ENCODE peak calls at places on chromosomes 12 and 14, in seven cellular contexts. One of them, this sample, is unnamed. For H3K4me1, the result is how much of the 10 kb centered on the place peaks cover.

GRCh38 chr12:15044461-15044860 is 71.6 kb downstream of the PDE6H start:
- DNase-seq in mesenchymal stem cell: peak
- DNase-seq in CD4-positive, CD25-positive, alpha-beta regulatory T cell: no peak
- DNase-seq in IMR-90: no peak
- DNase-seq in CD8-positive, alpha-beta T cell: no peak
- DNase-seq in psoas muscle: no peak
- DNase-seq in Karpas-422: no peak
- DNase-seq in this sample: no peak

GRCh38 chr12:119715268-119715620 is 47.3 kb downstream of the PRKAB1 start:
- DNase-seq in mesenchymal stem cell: peak
- DNase-seq in CD4-positive, CD25-positive, alpha-beta regulatory T cell: no peak
- DNase-seq in IMR-90: peak
- DNase-seq in CD8-positive, alpha-beta T cell: no peak
- DNase-seq in psoas muscle: no peak
- DNase-seq in Karpas-422: no peak
- DNase-seq in this sample: no peak

GRCh38 chr14:98728024-98728423 is 544.0 kb downstream of the BCL11B start:
- DNase-seq in mesenchymal stem cell: no peak
- DNase-seq in CD4-positive, CD25-positive, alpha-beta regulatory T cell: no peak
- DNase-seq in IMR-90: no peak
- DNase-seq in CD8-positive, alpha-beta T cell: no peak
- DNase-seq in psoas muscle: no peak
- DNase-seq in Karpas-422: no peak
- DNase-seq in this sample: no peak

GRCh38 chr14:89262041-89262440 is 155.0 kb downstream of the FOXN3 start:
- DNase-seq in mesenchymal stem cell: no peak
- DNase-seq in CD4-positive, CD25-positive, alpha-beta regulatory T cell: no peak
- DNase-seq in IMR-90: no peak
- DNase-seq in CD8-positive, alpha-beta T cell: no peak
- DNase-seq in psoas muscle: no peak
- DNase-seq in Karpas-422: no peak
- DNase-seq in this sample: no peak

GRCh38 chr14:65062096-65063075 is 39.9 kb downstream of the MAX start:
- DNase-seq in mesenchymal stem cell: no peak
- DNase-seq in CD4-positive, CD25-positive, alpha-beta regulatory T cell: no peak
- DNase-seq in IMR-90: no peak
- DNase-seq in CD8-positive, alpha-beta T cell: no peak
- DNase-seq in psoas muscle: no peak
- DNase-seq in Karpas-422: no peak
- DNase-seq in this sample: no peak

GRCh38 chr12:34625116-34625515 is 602.8 kb downstream of the ALG10 start:
- DNase-seq in mesenchymal stem cell: no peak
- DNase-seq in CD4-positive, CD25-positive, alpha-beta regulatory T cell: no peak
- DNase-seq in IMR-90: no peak
- DNase-seq in CD8-positive, alpha-beta T cell: no peak
- DNase-seq in psoas muscle: no peak
- DNase-seq in Karpas-422: peak
- DNase-seq in this sample: no peak

GRCh38 chr14:29054119-29054518 is 287.5 kb downstream of the FOXG1 start:
- DNase-seq in mesenchymal stem cell: no peak
- DNase-seq in CD4-positive, CD25-positive, alpha-beta regulatory T cell: no peak
- DNase-seq in IMR-90: peak
- DNase-seq in CD8-positive, alpha-beta T cell: no peak
- DNase-seq in psoas muscle: no peak
- DNase-seq in Karpas-422: no peak
- DNase-seq in this sample: no peak

GRCh38 chr14:65933400-65934068 is 521.0 kb downstream of the FUT8 start:
- DNase-seq in mesenchymal stem cell: no peak
- DNase-seq in CD4-positive, CD25-positive, alpha-beta regulatory T cell: no peak
- DNase-seq in IMR-90: no peak
- DNase-seq in CD8-positive, alpha-beta T cell: no peak
- DNase-seq in psoas muscle: no peak
- DNase-seq in Karpas-422: no peak
- DNase-seq in this sample: no peak

GRCh38 chr12:99722690-99723486 is 75.3 kb downstream of the GARIN6 start:
- DNase-seq in mesenchymal stem cell: no peak
- DNase-seq in CD4-positive, CD25-positive, alpha-beta regulatory T cell: no peak
- DNase-seq in IMR-90: no peak
- DNase-seq in CD8-positive, alpha-beta T cell: no peak
- DNase-seq in psoas muscle: no peak
- DNase-seq in Karpas-422: no peak
- DNase-seq in this sample: no peak

GRCh38 chr12:52234226-52234810 is 1.3 kb downstream of the KRT7 start:
- DNase-seq in mesenchymal stem cell: no peak
- DNase-seq in CD4-positive, CD25-positive, alpha-beta regulatory T cell: no peak
- DNase-seq in IMR-90: no peak
- DNase-seq in CD8-positive, alpha-beta T cell: no peak
- DNase-seq in psoas muscle: no peak
- DNase-seq in Karpas-422: no peak
- DNase-seq in this sample: no peak
- H3K4me1 ChIP-seq in mesenchymal stem cell: half or more
- H3K4me1 ChIP-seq in CD4-positive, CD25-positive, alpha-beta regulatory T cell: under half
- H3K4me1 ChIP-seq in IMR-90: under half
- H3K4me1 ChIP-seq in CD8-positive, alpha-beta T cell: under half
- H3K4me1 ChIP-seq in psoas muscle: under half
- H3K4me1 ChIP-seq in Karpas-422: under half
- H3K4me1 ChIP-seq in this sample: under half

DNA sequence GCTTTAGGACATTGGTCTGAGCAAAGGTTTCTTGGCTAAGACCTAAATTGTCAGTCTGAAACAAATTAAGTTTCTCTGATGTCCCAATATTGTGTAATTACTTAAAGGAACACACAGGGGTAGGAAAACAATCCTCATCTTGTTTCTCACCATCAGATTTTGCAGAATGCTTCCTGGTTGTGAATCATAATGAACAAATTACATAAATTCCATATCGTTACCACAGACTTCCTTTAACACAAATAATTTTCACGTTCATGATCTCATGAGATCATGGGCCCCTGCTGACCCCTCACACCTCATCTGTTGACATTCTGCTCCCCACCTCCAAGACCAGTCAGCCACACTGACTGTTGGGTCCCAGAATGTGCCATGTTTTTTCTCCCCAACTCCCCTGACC is 194.1 kb downstream of the MON2 start:
- DNase-seq in mesenchymal stem cell: no peak
- DNase-seq in CD4-positive, CD25-positive, alpha-beta regulatory T cell: no peak
- DNase-seq in IMR-90: peak
- DNase-seq in CD8-positive, alpha-beta T cell: no peak
- DNase-seq in psoas muscle: no peak
- DNase-seq in Karpas-422: no peak
- DNase-seq in this sample: no peak
- H3K27ac ChIP-seq in mesenchymal stem cell: peak
- H3K27ac ChIP-seq in CD4-positive, CD25-positive, alpha-beta regulatory T cell: no peak
- H3K27ac ChIP-seq in IMR-90: no peak
- H3K27ac ChIP-seq in CD8-positive, alpha-beta T cell: no peak
- H3K27ac ChIP-seq in psoas muscle: no peak
- H3K27ac ChIP-seq in Karpas-422: no peak
- H3K27ac ChIP-seq in this sample: no peak

DNA sequence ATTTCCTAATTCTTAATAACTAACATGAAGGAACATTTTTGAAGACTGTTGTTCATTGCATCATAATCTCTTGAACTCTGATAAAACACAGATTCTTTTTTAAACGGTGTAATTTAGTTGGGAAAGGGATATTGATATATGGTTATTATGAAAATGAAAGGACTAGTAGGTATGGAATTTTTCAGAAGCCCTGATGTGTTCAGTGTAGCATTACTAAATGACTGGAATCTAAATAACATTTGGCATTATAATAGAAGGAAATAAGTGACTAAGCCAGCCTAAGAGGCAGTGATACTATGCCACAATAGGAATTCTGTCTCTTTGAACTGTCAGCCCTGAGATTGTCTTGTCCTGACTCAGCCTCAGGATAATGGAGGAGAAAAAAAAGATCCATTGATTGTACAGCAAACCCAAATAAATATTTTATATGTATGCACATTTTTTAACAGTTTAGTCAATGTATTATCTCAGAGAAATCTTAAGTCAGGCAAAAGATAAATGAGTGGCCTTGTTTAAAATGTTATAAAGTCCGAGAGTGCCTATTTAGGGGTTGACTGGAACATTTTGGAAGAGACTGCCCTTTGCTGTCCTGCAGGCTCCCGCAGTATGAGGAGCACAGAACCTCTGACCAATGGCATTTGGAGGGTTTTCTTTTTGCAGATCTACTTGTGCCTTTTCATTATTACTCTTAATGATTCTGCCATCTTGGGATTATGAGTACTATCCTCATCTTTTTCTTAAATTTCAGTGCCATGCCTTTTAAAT is 271.2 kb downstream of the EGLN3 start:
- DNase-seq in mesenchymal stem cell: peak
- DNase-seq in CD4-positive, CD25-positive, alpha-beta regulatory T cell: no peak
- DNase-seq in IMR-90: peak
- DNase-seq in CD8-positive, alpha-beta T cell: no peak
- DNase-seq in psoas muscle: no peak
- DNase-seq in Karpas-422: no peak
- DNase-seq in this sample: no peak
- H3K4me1 ChIP-seq in mesenchymal stem cell: under half
- H3K4me1 ChIP-seq in CD4-positive, CD25-positive, alpha-beta regulatory T cell: under half
- H3K4me1 ChIP-seq in IMR-90: under half
- H3K4me1 ChIP-seq in CD8-positive, alpha-beta T cell: under half
- H3K4me1 ChIP-seq in psoas muscle: under half
- H3K4me1 ChIP-seq in Karpas-422: half or more
- H3K4me1 ChIP-seq in this sample: under half

DNA sequence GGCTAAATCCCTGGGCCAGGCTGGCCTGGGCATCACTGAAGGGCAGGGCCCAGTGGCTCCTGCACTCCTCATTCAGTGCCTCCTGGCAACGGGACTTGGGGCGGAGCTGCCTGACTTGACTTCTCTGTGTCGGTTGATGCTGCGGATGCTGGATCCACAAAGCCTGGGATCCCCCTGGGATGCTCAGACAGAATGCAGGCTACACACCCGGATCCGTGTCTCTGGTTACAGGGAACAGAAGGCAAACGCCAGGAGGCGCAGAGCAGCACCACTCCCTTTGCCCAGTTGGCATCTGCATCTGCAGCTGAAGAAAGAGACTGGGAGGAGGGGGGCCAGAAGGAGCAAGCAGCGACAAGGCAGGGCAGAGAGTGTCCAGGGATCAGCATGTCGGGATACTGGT is 154.5 kb upstream of the FKBP4 start:
- DNase-seq in mesenchymal stem cell: no peak
- DNase-seq in CD4-positive, CD25-positive, alpha-beta regulatory T cell: no peak
- DNase-seq in IMR-90: no peak
- DNase-seq in CD8-positive, alpha-beta T cell: no peak
- DNase-seq in psoas muscle: no peak
- DNase-seq in Karpas-422: no peak
- DNase-seq in this sample: no peak
- H3K27ac ChIP-seq in mesenchymal stem cell: no peak
- H3K27ac ChIP-seq in CD4-positive, CD25-positive, alpha-beta regulatory T cell: no peak
- H3K27ac ChIP-seq in IMR-90: peak
- H3K27ac ChIP-seq in CD8-positive, alpha-beta T cell: no peak
- H3K27ac ChIP-seq in psoas muscle: peak
- H3K27ac ChIP-seq in Karpas-422: no peak
- H3K27ac ChIP-seq in this sample: no peak

GRCh38 chr12:121799842-121800693 is 3.7 kb upstream of the SETD1B start:
- DNase-seq in mesenchymal stem cell: peak
- DNase-seq in CD4-positive, CD25-positive, alpha-beta regulatory T cell: peak
- DNase-seq in IMR-90: peak
- DNase-seq in CD8-positive, alpha-beta T cell: peak
- DNase-seq in psoas muscle: peak
- DNase-seq in Karpas-422: peak
- DNase-seq in this sample: peak

GRCh38 chr12:121800694-121801600 is 2.9 kb upstream of the SETD1B start:
- DNase-seq in mesenchymal stem cell: peak
- DNase-seq in CD4-positive, CD25-positive, alpha-beta regulatory T cell: peak
- DNase-seq in IMR-90: peak
- DNase-seq in CD8-positive, alpha-beta T cell: peak
- DNase-seq in psoas muscle: peak
- DNase-seq in Karpas-422: peak
- DNase-seq in this sample: peak

GRCh38 chr12:121802843-121803698 is 738 bp upstream of the SETD1B start:
- DNase-seq in mesenchymal stem cell: peak
- DNase-seq in CD4-positive, CD25-positive, alpha-beta regulatory T cell: peak
- DNase-seq in IMR-90: peak
- DNase-seq in CD8-positive, alpha-beta T cell: peak
- DNase-seq in psoas muscle: peak
- DNase-seq in Karpas-422: peak
- DNase-seq in this sample: peak

GRCh38 chr12:121802485-121802842 is 1.3 kb upstream of the SETD1B start:
- DNase-seq in mesenchymal stem cell: no peak
- DNase-seq in CD4-positive, CD25-positive, alpha-beta regulatory T cell: no peak
- DNase-seq in IMR-90: no peak
- DNase-seq in CD8-positive, alpha-beta T cell: no peak
- DNase-seq in psoas muscle: no peak
- DNase-seq in Karpas-422: no peak
- DNase-seq in this sample: no peak

DNA sequence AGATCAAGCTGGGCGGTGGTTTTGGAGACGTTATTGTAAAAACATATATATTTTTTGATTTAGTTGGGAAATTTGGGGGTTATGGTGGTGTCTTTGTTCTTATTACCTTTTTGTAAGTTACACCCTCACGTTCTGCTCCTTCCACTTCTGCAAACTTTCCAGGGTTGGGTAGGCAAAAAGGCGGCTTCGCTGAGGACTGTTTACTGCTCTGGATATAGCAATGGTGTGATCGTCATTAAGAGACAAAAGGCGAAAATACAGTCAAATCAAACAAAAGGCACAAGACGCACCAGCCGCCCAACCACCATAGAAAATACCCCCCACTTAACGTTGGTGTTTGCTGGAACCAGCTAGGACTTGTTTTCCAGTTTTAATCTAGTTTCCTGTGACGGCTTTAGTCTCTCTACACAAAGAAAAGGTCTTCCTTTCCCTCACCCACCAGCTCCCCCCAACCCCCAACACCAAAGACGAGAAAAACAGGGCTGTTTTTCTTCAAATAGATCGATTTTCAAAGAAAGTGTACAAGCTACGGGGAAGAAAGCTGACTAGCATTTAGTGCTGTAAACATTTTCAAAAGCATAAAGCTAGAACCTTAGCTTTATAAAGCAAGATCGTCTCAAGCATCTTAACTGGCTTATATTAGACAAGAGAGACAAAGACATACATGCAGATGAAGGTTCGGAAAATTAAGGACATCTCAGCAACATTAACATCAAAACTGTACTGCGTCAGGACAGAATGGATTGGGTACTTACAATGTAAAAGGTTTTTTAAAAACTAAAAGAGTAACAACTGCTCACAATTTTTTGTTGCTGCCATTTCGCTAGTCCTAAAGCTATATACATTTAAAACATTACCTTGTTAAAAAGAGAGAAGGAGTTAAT is 2.0 kb upstream of the SETD1B start:
- DNase-seq in mesenchymal stem cell: peak
- DNase-seq in CD4-positive, CD25-positive, alpha-beta regulatory T cell: peak
- DNase-seq in IMR-90: peak
- DNase-seq in CD8-positive, alpha-beta T cell: peak
- DNase-seq in psoas muscle: no peak
- DNase-seq in Karpas-422: peak
- DNase-seq in this sample: peak
- H3K4me1 ChIP-seq in mesenchymal stem cell: under half
- H3K4me1 ChIP-seq in CD4-positive, CD25-positive, alpha-beta regulatory T cell: half or more
- H3K4me1 ChIP-seq in IMR-90: under half
- H3K4me1 ChIP-seq in CD8-positive, alpha-beta T cell: under half
- H3K4me1 ChIP-seq in psoas muscle: under half
- H3K4me1 ChIP-seq in Karpas-422: half or more
- H3K4me1 ChIP-seq in this sample: under half

GRCh38 chr12:113302925-113303640 is 31.8 kb downstream of the SLC8B1 start:
- DNase-seq in mesenchymal stem cell: no peak
- DNase-seq in CD4-positive, CD25-positive, alpha-beta regulatory T cell: no peak
- DNase-seq in IMR-90: no peak
- DNase-seq in CD8-positive, alpha-beta T cell: no peak
- DNase-seq in psoas muscle: no peak
- DNase-seq in Karpas-422: no peak
- DNase-seq in this sample: no peak
- H3K27ac ChIP-seq in mesenchymal stem cell: no peak
- H3K27ac ChIP-seq in CD4-positive, CD25-positive, alpha-beta regulatory T cell: no peak
- H3K27ac ChIP-seq in IMR-90: no peak
- H3K27ac ChIP-seq in CD8-positive, alpha-beta T cell: no peak
- H3K27ac ChIP-seq in psoas muscle: no peak
- H3K27ac ChIP-seq in Karpas-422: no peak
- H3K27ac ChIP-seq in this sample: no peak

GRCh38 chr14:22505751-22506710 is 83.0 kb downstream of the DAD1 start:
- DNase-seq in mesenchymal stem cell: no peak
- DNase-seq in CD4-positive, CD25-positive, alpha-beta regulatory T cell: no peak
- DNase-seq in IMR-90: no peak
- DNase-seq in CD8-positive, alpha-beta T cell: no peak
- DNase-seq in psoas muscle: no peak
- DNase-seq in Karpas-422: no peak
- DNase-seq in this sample: no peak
- H3K4me1 ChIP-seq in mesenchymal stem cell: under half
- H3K4me1 ChIP-seq in CD4-positive, CD25-positive, alpha-beta regulatory T cell: half or more
- H3K4me1 ChIP-seq in IMR-90: under half
- H3K4me1 ChIP-seq in CD8-positive, alpha-beta T cell: half or more
- H3K4me1 ChIP-seq in psoas muscle: under half
- H3K4me1 ChIP-seq in Karpas-422: under half
- H3K4me1 ChIP-seq in this sample: half or more

This sample was measured in CD4-positive, alpha-beta memory T cell.